ENCODE peak calls at places on chromosome 12, in nine cellular contexts. T, Y, U, G, C, B, H, M and Q are unnamed samples.

GRCh38 chr12:39380090-39380489 is 62.8 kb downstream of the KIF21A start:
- DNase-seq in T (no peak), Y (no peak), U (no peak), G (no peak), C (no peak), B (no peak), H (no peak), M (no peak), Q (no peak)

GRCh38 chr12:51269174-51270066 is 795 bp downstream of the SMAGP start:
- DNase-seq in T (no peak), Y (peak; percentile 77), U (peak; percentile 53), G (no peak), C (peak; percentile 38), B (no peak), H (no peak), M (peak; percentile 23), Q (peak; percentile 58)

GRCh38 chr12:96240251-96240650 is 46.1 kb downstream of the ELK3 start:
- DNase-seq in T (no peak), Y (no peak), U (no peak), G (no peak), C (no peak), B (no peak), H (no peak), M (no peak), Q (no peak)

GRCh38 chr12:65881965-65882413 is 57.7 kb downstream of the HMGA2 start:
- DNase-seq in T (peak; percentile 35), Y (no peak), U (no peak), G (no peak), C (peak; percentile 77), B (peak; percentile 90), H (no peak), M (peak; percentile 83), Q (peak; percentile 88)

GRCh38 chr12:19759229-19759628 is 319.9 kb downstream of the AEBP2 start:
- DNase-seq in T (no peak), Y (peak; percentile 29), U (no peak), G (no peak), C (no peak), B (peak; percentile 80), H (no peak), M (peak; percentile 76), Q (no peak)

GRCh38 chr12:127546721-127547505 is 720.1 kb upstream of the TMEM132C start:
- DNase-seq in T (no peak), Y (no peak), U (no peak), G (no peak), C (no peak), B (no peak), H (no peak), M (peak; percentile 30), Q (no peak)

GRCh38 chr12:52756281-52756960 is 20.7 kb downstream of the KRT76 start:
- DNase-seq in T (no peak), Y (no peak), U (no peak), G (no peak), C (no peak), B (no peak), H (no peak), M (no peak), Q (no peak)

GRCh38 chr12:104692335-104693218 is 235.8 kb downstream of the CHST11 start:
- DNase-seq in T (no peak), Y (no peak), U (no peak), G (no peak), C (no peak), B (no peak), H (no peak), M (no peak), Q (no peak)

GRCh38 chr12:80320121-80320678 is 123.8 kb upstream of the PTPRQ start:
- DNase-seq in T (no peak), Y (no peak), U (no peak), G (no peak), C (no peak), B (no peak), H (no peak), M (no peak), Q (no peak)

GRCh38 chr12:57529831-57530230 is 7.2 kb downstream of the MBD6 start:
- DNase-seq in T (no peak), Y (no peak), U (no peak), G (no peak), C (no peak), B (no peak), H (no peak), M (no peak), Q (no peak)

GRCh38 chr12:57527184-57527583 is 4.6 kb downstream of the MBD6 start:
- DNase-seq in T (no peak), Y (no peak), U (no peak), G (no peak), C (no peak), B (no peak), H (no peak), M (no peak), Q (no peak)

GRCh38 chr12:57526477-57527126 is 4.0 kb downstream of the MBD6 start:
- DNase-seq in T (no peak), Y (no peak), U (no peak), G (no peak), C (no peak), B (no peak), H (no peak), M (no peak), Q (no peak)

GRCh38 chr12:57528831-57529555 is 6.4 kb downstream of the MBD6 start:
- DNase-seq in T (no peak), Y (no peak), U (no peak), G (no peak), C (no peak), B (no peak), H (no peak), M (no peak), Q (no peak)

DNA sequence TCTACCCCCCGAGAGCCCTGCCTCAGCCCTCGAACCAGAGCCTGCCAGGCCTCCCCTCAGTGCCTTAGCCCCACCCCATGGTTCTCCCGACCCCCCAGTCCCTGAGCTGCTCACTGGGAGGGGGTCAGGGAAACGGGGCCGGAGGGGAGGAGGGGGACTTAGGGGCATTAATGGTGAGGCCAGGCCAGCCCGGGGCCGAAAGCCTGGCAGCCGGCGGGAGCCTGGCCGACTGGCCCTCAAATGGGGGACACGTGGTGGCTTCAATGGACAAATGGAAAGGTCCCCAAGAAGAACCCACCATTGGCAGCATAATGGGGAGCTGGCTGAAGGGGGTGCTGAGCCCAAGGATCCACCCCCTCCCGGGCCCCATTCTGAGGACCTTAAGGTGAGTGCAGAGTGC is 5.6 kb downstream of the MBD6 start:
- DNase-seq in T (no peak), Y (no peak), U (no peak), G (no peak), C (no peak), B (no peak), H (no peak), M (no peak), Q (no peak)
- TF ChIP-seq CTCF in T (no peak), Y (no peak), U (no peak), G (no peak), C (no peak), B (no peak), H (no peak), M (no peak), Q (no peak)

GRCh38 chr12:27627123-27627835 is 69.0 kb upstream of the REP15 start:
- DNase-seq in T (no peak), Y (no peak), U (no peak), G (no peak), C (no peak), B (peak; percentile 93), H (no peak), M (peak; percentile 92), Q (no peak)

GRCh38 chr12:27623645-27624044 is 72.6 kb upstream of the REP15 start:
- DNase-seq in T (no peak), Y (peak; percentile 55), U (no peak), G (no peak), C (no peak), B (no peak), H (no peak), M (peak; percentile 61), Q (no peak)

GRCh38 chr12:27624586-27624985 is 71.7 kb upstream of the REP15 start:
- DNase-seq in T (no peak), Y (no peak), U (no peak), G (no peak), C (no peak), B (no peak), H (no peak), M (no peak), Q (no peak)

GRCh38 chr12:27622436-27623185 is 73.6 kb upstream of the REP15 start:
- DNase-seq in T (no peak), Y (no peak), U (no peak), G (no peak), C (no peak), B (no peak), H (no peak), M (no peak), Q (no peak)

GRCh38 chr12:27626239-27626638 is 70.0 kb upstream of the REP15 start:
- DNase-seq in T (no peak), Y (no peak), U (no peak), G (no peak), C (no peak), B (no peak), H (no peak), M (no peak), Q (no peak)
- TF ChIP-seq CTCF in T (no peak), Y (no peak), U (no peak), G (no peak), C (no peak), B (no peak), H (no peak), M (no peak), Q (no peak)

GRCh38 chr12:29709641-29710040 is 74.1 kb downstream of the TMTC1 start:
- DNase-seq in T (no peak), Y (no peak), U (no peak), G (no peak), C (no peak), B (no peak), H (no peak), M (no peak), Q (no peak)
- TF ChIP-seq CTCF in T (no peak), Y (no peak), U (no peak), G (no peak), C (no peak), B (no peak), H (no peak), M (no peak), Q (no peak)

GRCh38 chr12:74547249-74547648 is 9.6 kb downstream of the ATXN7L3B start:
- DNase-seq in T (no peak), Y (no peak), U (no peak), G (no peak), C (no peak), B (no peak), H (no peak), M (no peak), Q (no peak)

GRCh38 chr12:74552201-74552600 is 14.6 kb downstream of the ATXN7L3B start:
- DNase-seq in T (no peak), Y (no peak), U (no peak), G (no peak), C (no peak), B (no peak), H (no peak), M (peak; percentile 5), Q (no peak)
- TF ChIP-seq CTCF in T (no peak), Y (no peak), U (no peak), G (no peak), C (no peak), B (peak; percentile 6), H (no peak), M (peak; percentile 24), Q (no peak)

GRCh38 chr12:130989391-130989790 is 35.7 kb downstream of the ADGRD1 start:
- DNase-seq in T (no peak), Y (no peak), U (no peak), G (no peak), C (no peak), B (no peak), H (no peak), M (no peak), Q (no peak)
- TF ChIP-seq CTCF in T (no peak), Y (no peak), U (no peak), G (no peak), C (no peak), B (no peak), H (no peak), M (no peak), Q (no peak)

GRCh38 chr12:120231316-120232011 is 30.6 kb upstream of the RPLP0 start:
- DNase-seq in T (no peak), Y (peak; percentile 94), U (peak; percentile 78), G (peak; percentile 97), C (no peak), B (peak; percentile 73), H (peak; percentile 94), M (peak; percentile 87), Q (no peak)
- TF ChIP-seq CTCF in T (no peak), Y (no peak), U (no peak), G (no peak), C (no peak), B (peak; percentile 24), H (peak; percentile 30), M (peak; percentile 32), Q (no peak)